ENCODE peak calls at places on chromosomes 7 and 10, in eight cellular contexts. One of them, this sample, is unnamed.

GRCh38 chr10:51718804-51719291 is 19.5 kb upstream of the CSTF2T start:
- DNase-seq in sigmoid colon: no peak
- DNase-seq in transverse colon: no peak
- DNase-seq in ovary: no peak
- DNase-seq in A549: peak
- DNase-seq in stomach: no peak
- DNase-seq in HepG2: no peak
- DNase-seq in K562: no peak
- DNase-seq in this sample: no peak

GRCh38 chr7:45588466-45588865 is 14.3 kb downstream of the ADCY1 start:
- DNase-seq in sigmoid colon: peak
- DNase-seq in transverse colon: no peak
- DNase-seq in ovary: no peak
- DNase-seq in A549: no peak
- DNase-seq in stomach: no peak
- DNase-seq in HepG2: no peak
- DNase-seq in K562: no peak
- DNase-seq in this sample: no peak

GRCh38 chr7:50217961-50218360 is 86.6 kb upstream of the IKZF1 start:
- DNase-seq in sigmoid colon: no peak
- DNase-seq in transverse colon: no peak
- DNase-seq in ovary: no peak
- DNase-seq in A549: no peak
- DNase-seq in stomach: no peak
- DNase-seq in HepG2: no peak
- DNase-seq in K562: no peak
- DNase-seq in this sample: no peak

GRCh38 chr7:85186521-85187241 is at the start of gene SEMA3D:
- DNase-seq in sigmoid colon: peak
- DNase-seq in transverse colon: peak
- DNase-seq in ovary: peak
- DNase-seq in A549: peak
- DNase-seq in stomach: peak
- DNase-seq in HepG2: peak
- DNase-seq in K562: peak
- DNase-seq in this sample: peak

GRCh38 chr7:45088821-45089313 is at the start of gene NACAD:
- DNase-seq in sigmoid colon: peak
- DNase-seq in transverse colon: peak
- DNase-seq in ovary: peak
- DNase-seq in A549: no peak
- DNase-seq in stomach: peak
- DNase-seq in HepG2: no peak
- DNase-seq in K562: peak
- DNase-seq in this sample: peak

GRCh38 chr7:21086688-21087087 is 300.0 kb upstream of the SP8 start:
- DNase-seq in sigmoid colon: no peak
- DNase-seq in transverse colon: no peak
- DNase-seq in ovary: no peak
- DNase-seq in A549: no peak
- DNase-seq in stomach: peak
- DNase-seq in HepG2: no peak
- DNase-seq in K562: no peak
- DNase-seq in this sample: no peak

GRCh38 chr7:51321961-51322515 is 5.4 kb upstream of the COBL start:
- DNase-seq in sigmoid colon: no peak
- DNase-seq in transverse colon: no peak
- DNase-seq in ovary: no peak
- DNase-seq in A549: no peak
- DNase-seq in stomach: no peak
- DNase-seq in HepG2: no peak
- DNase-seq in K562: no peak
- DNase-seq in this sample: no peak

GRCh38 chr7:142010952-142011548 is 15.4 kb downstream of the MGAM start:
- DNase-seq in sigmoid colon: no peak
- DNase-seq in transverse colon: no peak
- DNase-seq in ovary: no peak
- DNase-seq in A549: no peak
- DNase-seq in stomach: no peak
- DNase-seq in HepG2: no peak
- DNase-seq in K562: no peak
- DNase-seq in this sample: no peak

GRCh38 chr10:84395581-84395980 is 67.2 kb downstream of the CCSER2 start:
- DNase-seq in sigmoid colon: no peak
- DNase-seq in transverse colon: no peak
- DNase-seq in ovary: no peak
- DNase-seq in A549: no peak
- DNase-seq in stomach: no peak
- DNase-seq in HepG2: no peak
- DNase-seq in K562: no peak
- DNase-seq in this sample: no peak

GRCh38 chr7:107079212-107079940 is 34.9 kb downstream of the PRKAR2B start:
- DNase-seq in sigmoid colon: no peak
- DNase-seq in transverse colon: no peak
- DNase-seq in ovary: no peak
- DNase-seq in A549: no peak
- DNase-seq in stomach: no peak
- DNase-seq in HepG2: no peak
- DNase-seq in K562: peak
- DNase-seq in this sample: no peak

GRCh38 chr10:77223532-77224460 is 413.8 kb downstream of the KCNMA1 start:
- DNase-seq in sigmoid colon: peak
- DNase-seq in transverse colon: no peak
- DNase-seq in ovary: no peak
- DNase-seq in A549: no peak
- DNase-seq in stomach: no peak
- DNase-seq in HepG2: no peak
- DNase-seq in K562: no peak
- DNase-seq in this sample: no peak

GRCh38 chr10:61907587-61907986 is 6.1 kb downstream of the ARID5B start:
- DNase-seq in sigmoid colon: no peak
- DNase-seq in transverse colon: no peak
- DNase-seq in ovary: no peak
- DNase-seq in A549: no peak
- DNase-seq in stomach: no peak
- DNase-seq in HepG2: no peak
- DNase-seq in K562: no peak
- DNase-seq in this sample: no peak

GRCh38 chr7:34675749-34676374 is 17.8 kb downstream of the NPSR1 start:
- DNase-seq in sigmoid colon: no peak
- DNase-seq in transverse colon: no peak
- DNase-seq in ovary: no peak
- DNase-seq in A549: peak
- DNase-seq in stomach: no peak
- DNase-seq in HepG2: peak
- DNase-seq in K562: peak
- DNase-seq in this sample: no peak

GRCh38 chr10:105063796-105064195 is 422.7 kb downstream of the SORCS3 start:
- DNase-seq in sigmoid colon: no peak
- DNase-seq in transverse colon: peak
- DNase-seq in ovary: no peak
- DNase-seq in A549: peak
- DNase-seq in stomach: peak
- DNase-seq in HepG2: peak
- DNase-seq in K562: peak
- DNase-seq in this sample: no peak

GRCh38 chr10:117168135-117168674 is 29.1 kb upstream of the KCNK18 start:
- DNase-seq in sigmoid colon: peak
- DNase-seq in transverse colon: peak
- DNase-seq in ovary: no peak
- DNase-seq in A549: peak
- DNase-seq in stomach: peak
- DNase-seq in HepG2: no peak
- DNase-seq in K562: peak
- DNase-seq in this sample: no peak

DNA sequence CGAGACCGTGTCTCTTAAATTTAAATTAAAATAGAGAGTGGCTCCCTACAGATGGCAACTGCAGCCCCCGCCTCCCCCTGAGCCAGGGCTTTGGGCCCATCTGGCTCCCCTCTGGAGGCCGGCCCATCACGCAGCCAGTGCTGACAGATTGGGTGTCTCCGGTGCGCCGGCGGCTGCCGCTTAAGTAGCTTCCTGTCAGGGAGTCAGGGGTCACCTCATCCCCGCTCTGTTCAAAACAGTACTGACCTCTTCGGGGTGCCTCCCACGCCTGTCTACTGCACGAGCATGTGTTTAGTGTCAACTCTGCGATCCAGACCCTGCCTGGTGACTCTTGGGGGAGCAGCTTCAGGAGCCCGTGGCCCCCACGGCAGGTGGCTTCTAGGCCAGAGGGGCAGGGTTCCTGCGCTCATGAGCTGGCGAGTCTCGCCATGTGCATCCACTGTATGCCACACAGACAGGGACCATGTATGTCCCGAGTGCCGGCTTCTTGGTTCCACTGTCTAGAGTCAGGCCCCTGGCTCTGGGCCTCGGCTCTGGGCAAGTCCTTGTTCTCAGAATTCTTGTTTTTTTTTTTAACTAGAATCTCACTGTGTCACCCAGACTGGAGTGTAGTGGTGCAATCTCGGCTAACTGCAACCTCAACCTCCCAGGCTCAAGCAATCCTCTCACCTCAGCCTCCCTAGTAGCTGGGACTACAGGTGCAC is 36.1 kb downstream of the KCTD7 start:
- DNase-seq in sigmoid colon: no peak
- DNase-seq in transverse colon: no peak
- DNase-seq in ovary: peak
- DNase-seq in A549: no peak
- DNase-seq in stomach: no peak
- DNase-seq in HepG2: no peak
- DNase-seq in K562: peak
- DNase-seq in this sample: no peak
- TF ChIP-seq EP300 in sigmoid colon: no peak
- TF ChIP-seq EP300 in transverse colon: no peak
- TF ChIP-seq EP300 in ovary: no peak
- TF ChIP-seq EP300 in A549: no peak
- TF ChIP-seq EP300 in stomach: no peak
- TF ChIP-seq EP300 in HepG2: no peak
- TF ChIP-seq EP300 in K562: no peak
- TF ChIP-seq EP300 in this sample: no peak

DNA sequence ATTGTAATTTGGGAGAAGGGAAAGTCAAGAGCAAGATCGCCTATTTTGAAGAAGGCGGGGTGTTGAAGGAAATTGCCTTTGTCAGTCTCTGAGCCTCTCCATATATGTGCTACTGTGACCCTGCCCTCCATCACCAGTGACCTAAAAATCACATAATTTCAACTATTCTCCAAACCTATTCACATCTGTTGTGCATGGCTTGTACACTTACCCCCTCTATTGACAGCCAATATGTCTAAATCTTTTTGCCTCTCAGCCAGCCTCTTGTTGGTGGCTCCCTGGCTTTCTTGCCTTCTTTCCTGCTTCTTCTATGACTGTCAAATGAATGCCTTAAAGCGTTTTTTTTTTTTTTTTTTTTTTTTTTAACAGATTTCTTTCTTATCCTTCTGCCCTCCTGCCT is 295.6 kb downstream of the AUTS2 start:
- DNase-seq in sigmoid colon: no peak
- DNase-seq in transverse colon: no peak
- DNase-seq in ovary: no peak
- DNase-seq in A549: peak
- DNase-seq in stomach: no peak
- DNase-seq in HepG2: no peak
- DNase-seq in K562: no peak
- DNase-seq in this sample: no peak
- TF ChIP-seq CTCF in sigmoid colon: no peak
- TF ChIP-seq CTCF in transverse colon: no peak
- TF ChIP-seq CTCF in ovary: no peak
- TF ChIP-seq CTCF in A549: peak
- TF ChIP-seq CTCF in stomach: no peak
- TF ChIP-seq CTCF in HepG2: peak
- TF ChIP-seq CTCF in K562: peak
- TF ChIP-seq CTCF in this sample: no peak

GRCh38 chr10:72171175-72171630 is 44.6 kb upstream of the ANAPC16 start:
- DNase-seq in sigmoid colon: no peak
- DNase-seq in transverse colon: peak
- DNase-seq in ovary: no peak
- DNase-seq in A549: peak
- DNase-seq in stomach: peak
- DNase-seq in HepG2: peak
- DNase-seq in K562: no peak
- DNase-seq in this sample: no peak
- TF ChIP-seq EP300 in sigmoid colon: no peak
- TF ChIP-seq EP300 in transverse colon: no peak
- TF ChIP-seq EP300 in ovary: no peak
- TF ChIP-seq EP300 in A549: peak
- TF ChIP-seq EP300 in stomach: no peak
- TF ChIP-seq EP300 in HepG2: no peak
- TF ChIP-seq EP300 in K562: no peak
- TF ChIP-seq EP300 in this sample: no peak

DNA sequence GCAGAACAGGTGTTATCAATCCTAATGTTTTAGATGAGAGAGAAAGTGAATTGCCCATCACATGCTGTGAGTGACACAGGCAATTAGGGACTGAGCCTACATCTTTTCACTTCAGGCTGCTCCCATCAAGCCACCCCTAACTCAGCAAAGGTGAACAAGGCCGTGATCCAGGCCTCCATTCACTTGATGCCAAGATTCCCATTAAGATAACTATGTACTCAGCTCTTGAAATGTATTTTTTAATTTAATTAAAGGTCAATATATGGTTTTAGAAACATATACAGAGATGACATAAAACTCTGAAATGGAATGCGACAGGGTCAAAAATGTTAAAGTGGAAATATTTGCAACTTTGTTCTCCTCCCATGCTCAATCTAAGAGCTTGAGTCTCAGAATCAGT is 27.9 kb upstream of the UBE2H start:
- DNase-seq in sigmoid colon: no peak
- DNase-seq in transverse colon: no peak
- DNase-seq in ovary: no peak
- DNase-seq in A549: no peak
- DNase-seq in stomach: no peak
- DNase-seq in HepG2: no peak
- DNase-seq in K562: no peak
- DNase-seq in this sample: no peak
- TF ChIP-seq CTCF in sigmoid colon: no peak
- TF ChIP-seq CTCF in transverse colon: no peak
- TF ChIP-seq CTCF in ovary: no peak
- TF ChIP-seq CTCF in A549: no peak
- TF ChIP-seq CTCF in stomach: no peak
- TF ChIP-seq CTCF in HepG2: no peak
- TF ChIP-seq CTCF in K562: no peak
- TF ChIP-seq CTCF in this sample: no peak

DNA sequence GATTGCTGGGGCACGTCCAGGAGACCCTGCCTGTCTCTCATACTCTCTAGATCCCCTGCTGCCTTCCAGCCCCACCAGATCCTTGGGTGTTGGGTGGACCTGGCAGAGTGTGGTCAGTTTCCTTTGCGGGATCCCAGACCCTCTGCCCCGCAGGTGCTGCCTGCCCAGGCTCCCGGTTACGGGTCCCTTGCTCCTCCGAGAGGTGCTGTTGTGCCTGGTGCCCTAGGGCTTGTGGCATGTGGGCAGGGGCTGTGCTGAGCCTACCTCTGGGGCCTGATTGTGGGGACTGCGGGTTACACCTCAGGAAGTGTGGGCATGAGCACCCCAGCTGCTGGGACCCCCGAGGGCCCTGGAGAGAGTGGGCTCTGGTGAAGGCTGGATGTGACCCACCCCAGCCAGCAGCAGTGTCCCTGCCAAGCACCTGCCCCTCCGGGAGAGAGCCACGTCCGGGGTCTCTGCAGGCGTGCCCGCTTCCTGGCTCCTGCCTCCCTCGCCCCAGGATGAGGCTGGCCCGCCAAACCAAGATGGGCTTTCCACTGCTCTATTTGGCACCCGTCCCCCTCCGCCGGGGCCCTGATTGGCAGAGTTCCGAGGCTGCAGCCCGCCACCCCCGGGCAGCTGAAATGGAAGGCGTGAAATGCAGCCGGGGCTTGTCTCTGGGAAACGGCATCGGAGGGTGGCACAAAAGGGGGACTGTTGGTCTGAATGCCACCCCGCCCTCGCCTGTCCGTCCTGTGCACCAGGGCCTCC is 17.0 kb downstream of the CLIP2 start:
- DNase-seq in sigmoid colon: no peak
- DNase-seq in transverse colon: no peak
- DNase-seq in ovary: peak
- DNase-seq in A549: no peak
- DNase-seq in stomach: no peak
- DNase-seq in HepG2: no peak
- DNase-seq in K562: no peak
- DNase-seq in this sample: no peak
- TF ChIP-seq EP300 in sigmoid colon: no peak
- TF ChIP-seq EP300 in transverse colon: no peak
- TF ChIP-seq EP300 in ovary: no peak
- TF ChIP-seq EP300 in A549: no peak
- TF ChIP-seq EP300 in stomach: no peak
- TF ChIP-seq EP300 in HepG2: no peak
- TF ChIP-seq EP300 in K562: no peak
- TF ChIP-seq EP300 in this sample: no peak